ENCODE peak calls at places on chromosomes 13 and 19, in eight cellular contexts. K, I, C, Y, U, S, G and V are unnamed samples.

GRCh38 chr19:4606921-4607678 is 32.2 kb upstream of the TNFAIP8L1 start:
- DNase-seq in Y (no peak), I (peak), G (peak), K (no peak), U (peak), S (no peak), C (peak), V (no peak)

GRCh38 chr13:71300602-71301001 is 566.4 kb downstream of the DACH1 start:
- DNase-seq in G (no peak), C (no peak), I (no peak), U (no peak), K (no peak), S (no peak), Y (no peak), V (no peak)

GRCh38 chr19:1101337-1101698 is 2.5 kb upstream of the GPX4 start:
- DNase-seq in C (no peak), I (no peak), G (no peak), S (no peak), U (no peak), K (no peak), Y (no peak), V (no peak)

GRCh38 chr19:3471954-3472655 is 8.2 kb downstream of the SMIM24 start:
- DNase-seq in K (no peak), G (no peak), Y (no peak), U (peak), S (no peak), C (peak), I (peak), V (no peak)

GRCh38 chr13:103067751-103068563 is 1.7 kb upstream of the SLC10A2 start:
- DNase-seq in S (peak), U (no peak), G (no peak), Y (no peak), C (no peak), I (peak), K (no peak), V (no peak)

GRCh38 chr13:45851171-45851889 is at the start of gene SIAH3:
- DNase-seq in U (peak), C (peak), S (peak), I (peak), G (peak), Y (no peak), K (peak), V (no peak)

GRCh38 chr13:80141114-80141849 is 199.6 kb downstream of the SPRY2 start:
- DNase-seq in I (no peak), C (no peak), K (peak), Y (no peak), S (no peak), U (no peak), G (peak), V (no peak)

GRCh38 chr19:19185853-19186728 is 5.9 kb downstream of the BORCS8 start:
- DNase-seq in G (peak), U (peak), Y (no peak), K (peak), C (peak), S (peak), I (peak), V (no peak)

GRCh38 chr19:2016041-2016807 is 710 bp upstream of the BTBD2 start:
- DNase-seq in G (peak), S (peak), I (peak), C (peak), U (peak), K (peak), Y (peak), V (peak)

GRCh38 chr19:1173160-1173844 is 766 bp downstream of the SBNO2 start:
- DNase-seq in S (no peak), Y (no peak), U (no peak), K (no peak), G (no peak), I (peak), C (peak), V (no peak)

GRCh38 chr19:48958006-48958405 is 3.3 kb downstream of the BAX start:
- DNase-seq in G (no peak), Y (no peak), K (no peak), U (no peak), S (no peak), I (no peak), C (no peak), V (no peak)
- TF ChIP-seq CTCF in G (no peak), Y (no peak), K (no peak), U (no peak), S (no peak), I (no peak), C (no peak), V (no peak)

GRCh38 chr13:105363747-105364177 is 1171.7 kb downstream of the EFNB2 start:
- DNase-seq in U (no peak), S (no peak), I (no peak), G (no peak), Y (no peak), C (no peak), K (peak), V (no peak)
- TF ChIP-seq CTCF in U (no peak), S (no peak), I (no peak), G (no peak), Y (no peak), C (no peak), K (no peak), V (no peak)

DNA sequence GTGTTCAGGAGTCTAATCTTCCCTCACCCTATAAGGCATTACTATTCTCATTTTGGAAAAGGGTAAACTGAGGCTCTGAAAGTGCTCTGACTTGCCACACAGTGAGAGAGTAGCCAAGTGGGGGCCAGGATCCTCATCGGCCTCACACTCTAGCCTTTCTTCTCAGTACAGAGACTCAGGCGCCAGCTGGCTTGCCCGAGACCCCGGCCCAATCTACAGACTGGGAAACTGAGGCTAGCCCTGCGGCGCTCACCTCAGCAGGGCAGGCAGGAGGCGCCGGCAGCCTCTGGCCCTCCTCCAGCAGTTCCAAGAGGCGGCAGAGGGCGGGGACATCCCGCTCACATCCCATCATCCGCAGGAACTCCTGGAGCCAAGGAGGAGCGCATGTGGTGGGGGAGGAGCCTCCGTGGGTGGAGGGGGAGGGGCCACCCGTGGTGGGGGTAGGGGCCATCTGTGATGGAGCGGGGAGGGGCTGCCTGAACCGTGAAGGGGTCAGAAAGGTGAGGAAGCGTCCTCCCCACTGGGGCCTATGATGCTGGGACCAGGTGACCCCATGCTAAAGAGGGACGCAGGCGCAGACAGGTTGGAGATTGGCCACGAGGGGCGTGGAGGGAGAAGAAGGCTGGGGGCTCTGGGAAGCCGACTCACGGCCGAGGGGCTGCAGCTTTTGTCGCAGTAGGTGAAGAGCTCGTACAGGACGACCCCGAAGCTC is 8.7 kb upstream of the INSL3 start:
- DNase-seq in Y (no peak), C (peak), U (peak), K (peak), I (peak), G (peak), S (peak), V (no peak)
- TF ChIP-seq CTCF in Y (no peak), C (no peak), U (no peak), K (no peak), I (no peak), G (no peak), S (peak), V (no peak)

GRCh38 chr19:42450314-42450934 is 7.7 kb upstream of the CXCL17 start:
- DNase-seq in K (peak), I (peak), C (peak), Y (peak), G (peak), S (peak), U (peak), V (peak)
- TF ChIP-seq CTCF in K (peak), I (peak), C (peak), Y (peak), G (peak), S (peak), U (peak), V (peak)

GRCh38 chr19:8321067-8321759 is at the start of the genes NDUFA7 and RPS28:
- DNase-seq in I (peak), G (peak), U (peak), C (peak), K (peak), S (peak), Y (peak), V (peak)
- TF ChIP-seq CTCF in I (no peak), G (no peak), U (no peak), C (no peak), K (no peak), S (peak), Y (peak), V (peak)

GRCh38 chr19:44764975-44765948 is 12.4 kb upstream of the CBLC start:
- DNase-seq in Y (no peak), S (no peak), K (no peak), I (no peak), G (no peak), U (no peak), C (no peak), V (no peak)
- TF ChIP-seq CTCF in Y (no peak), S (no peak), K (no peak), I (no peak), G (no peak), U (no peak), C (no peak), V (no peak)

GRCh38 chr13:40992678-40993077 is 26.4 kb downstream of the ELF1 start:
- DNase-seq in C (no peak), I (no peak), S (peak), G (peak), Y (no peak), U (no peak), K (peak), V (no peak)
- TF ChIP-seq CTCF in C (no peak), I (no peak), S (peak), G (no peak), Y (no peak), U (no peak), K (peak), V (no peak)

DNA sequence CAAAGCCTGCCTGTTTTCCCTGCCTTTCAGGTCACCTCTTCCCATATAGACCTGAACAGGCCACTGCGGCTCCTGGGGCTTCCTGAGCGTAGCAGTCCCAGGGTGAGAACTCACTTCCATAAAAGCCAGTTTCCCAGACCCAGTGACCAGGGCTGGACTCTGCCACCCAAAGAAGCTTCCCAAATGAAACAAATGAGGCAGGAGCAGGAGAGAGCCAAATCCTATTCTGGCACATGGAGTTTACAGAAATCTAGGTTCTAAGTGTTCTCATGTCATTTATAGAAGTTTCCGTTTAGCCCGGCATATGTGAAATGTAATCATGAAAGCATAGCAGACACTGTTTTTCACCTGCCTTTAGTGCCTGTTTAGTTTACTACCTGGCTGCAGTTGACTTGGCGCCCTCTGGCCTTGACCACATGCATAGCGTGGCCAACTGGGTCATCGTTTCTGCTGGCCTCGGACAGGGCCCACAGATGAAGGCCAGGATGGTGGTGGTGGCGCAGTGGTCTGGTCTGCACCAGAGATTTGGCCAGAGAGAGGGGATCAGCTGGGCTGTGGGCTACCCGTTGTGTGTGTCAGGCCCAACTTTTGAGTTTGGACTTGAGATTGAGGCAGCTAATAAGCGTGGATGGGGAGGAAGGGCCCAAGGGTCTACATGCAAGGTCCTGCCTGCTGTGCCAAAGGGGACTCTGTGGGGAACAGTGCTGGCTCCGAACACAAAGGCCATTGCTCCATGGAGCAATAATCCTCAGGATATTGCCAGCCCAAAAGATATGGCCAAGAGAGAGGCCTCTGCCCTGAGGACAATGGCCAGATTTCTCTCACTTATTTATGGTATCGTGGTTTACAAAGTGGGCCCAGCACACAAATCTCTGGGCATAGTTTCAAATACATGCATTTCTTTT is 43.3 kb downstream of the NFIX start:
- DNase-seq in C (no peak), S (no peak), G (no peak), Y (no peak), U (no peak), K (no peak), I (no peak), V (no peak)
- TF ChIP-seq CTCF in C (no peak), S (no peak), G (no peak), Y (no peak), U (no peak), K (no peak), I (no peak), V (no peak)